ENCODE peak calls at places on chromosomes 16 and 17, in four cellular contexts. S is OCI-LY7, E is cardiac muscle cell, P is fibroblast of pulmonary artery. N is an unnamed sample.

GRCh38 chr17:67656494-67657203 is 61.1 kb upstream of the NOL11 start:
- DNase-seq in P (no peak), E (no peak), S (no peak), N (no peak)

GRCh38 chr16:87006789-87007745 is 310.1 kb downstream of the C16orf95 start:
- DNase-seq in E (no peak), P (no peak), S (no peak), N (no peak)

GRCh38 chr16:85770741-85771140 is 19.8 kb upstream of the C16orf74 start:
- DNase-seq in E (no peak), P (no peak), S (no peak), N (no peak)

GRCh38 chr16:87661561-87661960 is 59.3 kb downstream of the JPH3 start:
- DNase-seq in S (peak), E (peak), P (peak), N (no peak)

GRCh38 chr17:1371893-1372590 is 28.0 kb downstream of the YWHAE start:
- DNase-seq in S (no peak), E (no peak), P (no peak), N (no peak)

GRCh38 chr17:62621223-62621622 is 6.2 kb upstream of the MRC2 start:
- DNase-seq in S (no peak), E (no peak), P (no peak), N (no peak)

GRCh38 chr17:39145143-39145542 is 6.3 kb downstream of the PLXDC1 start:
- DNase-seq in E (no peak), S (no peak), P (no peak), N (no peak)

GRCh38 chr16:70697601-70698170 is 11.8 kb upstream of the MTSS2 start:
- DNase-seq in P (no peak), S (no peak), E (no peak), N (no peak)

GRCh38 chr16:68436581-68436980 is 11.7 kb downstream of the SMPD3 start:
- DNase-seq in E (no peak), S (peak), P (no peak), N (no peak)
- TF ChIP-seq CTCF in E (peak), S (peak), P (peak), N (no peak)

GRCh38 chr16:15976929-15977637 is 27.7 kb downstream of the ABCC1 start:
- DNase-seq in E (peak), S (no peak), P (peak), N (no peak)

GRCh38 chr16:15973460-15973859 is 24.0 kb downstream of the ABCC1 start:
- DNase-seq in P (peak), E (peak), S (no peak), N (no peak)

GRCh38 chr16:15973997-15974396 is 24.6 kb downstream of the ABCC1 start:
- DNase-seq in E (no peak), S (no peak), P (no peak), N (no peak)

GRCh38 chr16:15975172-15975571 is 25.8 kb downstream of the ABCC1 start:
- DNase-seq in S (no peak), P (no peak), E (peak), N (no peak)

DNA sequence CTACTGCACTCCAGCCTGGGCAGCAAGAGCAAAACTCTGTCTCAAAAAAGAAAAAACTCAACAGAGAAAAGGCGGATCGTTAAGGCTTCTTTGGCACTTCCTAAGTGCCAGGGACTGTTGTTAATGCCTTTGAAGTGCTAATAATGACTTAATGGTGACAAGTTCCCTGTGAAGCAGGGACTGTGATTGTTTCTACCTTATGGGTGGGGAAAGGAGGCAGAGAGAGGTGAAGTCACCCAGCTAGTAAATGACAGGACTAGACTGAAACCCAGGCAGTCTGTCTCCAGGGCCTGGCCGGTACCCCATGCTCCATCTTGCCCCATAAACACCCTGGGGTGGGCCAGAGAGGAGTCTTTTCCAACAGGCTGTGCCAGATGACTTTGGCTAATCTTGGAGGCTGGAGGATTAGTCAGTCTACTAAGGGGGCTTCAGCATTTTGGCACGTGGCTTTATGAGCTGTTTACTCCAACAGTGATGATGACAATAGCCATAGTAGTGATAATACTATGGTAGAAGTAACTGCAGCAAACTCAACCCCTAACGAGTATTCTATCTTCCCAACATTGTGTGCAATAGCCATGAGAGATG is 26.9 kb downstream of the ABCC1 start:
- DNase-seq in S (no peak), E (no peak), P (no peak), N (no peak)
- TF ChIP-seq CTCF in S (no peak), E (no peak), P (no peak), N (no peak)

GRCh38 chr17:34306466-34306865 is 12.8 kb upstream of the CCL8 start:
- DNase-seq in E (peak), S (no peak), P (peak), N (no peak)
- TF ChIP-seq CTCF in E (peak), S (peak), P (peak), N (no peak)

DNA sequence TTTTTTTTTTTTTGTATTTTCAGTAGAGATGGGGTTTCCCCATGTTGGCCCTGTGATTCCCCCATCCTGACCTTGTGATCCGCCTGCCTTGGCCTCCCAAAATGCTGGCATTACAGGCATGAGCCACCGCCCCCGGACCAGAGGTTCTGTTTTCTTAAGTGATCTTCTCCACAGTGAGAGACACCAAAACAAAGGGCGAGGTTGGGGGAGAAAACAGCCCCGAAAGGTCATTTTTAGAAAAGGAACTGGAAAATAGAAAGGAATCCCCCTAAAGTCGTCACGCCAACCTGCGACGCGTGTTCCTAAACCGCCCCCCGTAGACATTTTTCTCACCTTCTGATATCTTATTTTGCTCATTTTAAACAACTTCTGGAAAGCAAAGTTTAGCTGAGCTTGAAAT is 6.1 kb upstream of the AXIN2 start:
- DNase-seq in S (no peak), P (no peak), E (no peak), N (no peak)
- TF ChIP-seq CTCF in S (no peak), P (no peak), E (no peak), N (no peak)

GRCh38 chr17:82832881-82833475 is 6.8 kb downstream of the ZNF750 start:
- DNase-seq in P (no peak), E (no peak), S (no peak), N (no peak)
- TF ChIP-seq CTCF in P (no peak), E (no peak), S (no peak), N (no peak)

GRCh38 chr17:18139949-18140348 is 31.4 kb downstream of the MYO15A start:
- DNase-seq in E (peak), S (no peak), P (peak), N (no peak)
- TF ChIP-seq CTCF in E (peak), S (peak), P (peak), N (no peak)

GRCh38 chr16:67164599-67165061 is at the start of gene HSF4:
- DNase-seq in E (peak), P (no peak), S (no peak), N (no peak)
- TF ChIP-seq CTCF in E (no peak), P (no peak), S (no peak), N (no peak)